ENCODE peak calls at places on chromosome 1, in seven cellular contexts. B is AG10803; A is activated CD8-positive, alpha-beta memory T cell treated with anti-CD3 and anti-CD28 coated beads for 1 hour; W is CD8-positive, alpha-beta T cell; Q is EL; V is iris pigment epithelial cell; H is ureter. D is an unnamed sample.

GRCh38 chr1:231663211-231663792 is 36.7 kb downstream of the DISC1 start:
- DNase-seq in B (peak; percentile 43), A (no peak), W (no peak), Q (peak; percentile 33), V (peak; percentile 79), H (no peak), D (no peak)

GRCh38 chr1:204513117-204513716 is 3.0 kb upstream of the MDM4 start:
- DNase-seq in B (no peak), A (no peak), W (peak; percentile 52), Q (no peak), V (no peak), H (no peak), D (peak; percentile 58)

GRCh38 chr1:238469146-238469601 is 578.5 kb upstream of the ZP4 start:
- DNase-seq in B (no peak), A (no peak), W (no peak), Q (peak; percentile 51), V (peak; percentile 52), H (no peak), D (no peak)

GRCh38 chr1:184753608-184754478 is 815 bp downstream of the EDEM3 start:
- DNase-seq in B (peak; percentile 24), A (peak; percentile 7), W (peak; percentile 40), Q (peak; percentile 29), V (peak; percentile 47), H (no peak), D (peak; percentile 26)

GRCh38 chr1:74693473-74693872 is 19.9 kb upstream of the ERICH3 start:
- DNase-seq in B (peak; percentile 69), A (no peak), W (no peak), Q (no peak), V (no peak), H (no peak), D (no peak)

GRCh38 chr1:222104661-222105392 is 362.9 kb upstream of the DUSP10 start:
- DNase-seq in B (no peak), A (no peak), W (no peak), Q (no peak), V (no peak), H (no peak), D (no peak)

GRCh38 chr1:69673301-69673700 is 105.6 kb downstream of the LRRC7 start:
- DNase-seq in B (no peak), A (no peak), W (no peak), Q (no peak), V (no peak), H (no peak), D (no peak)

GRCh38 chr1:8597455-8597854 is 220.0 kb downstream of the RERE start:
- DNase-seq in B (peak; percentile 33), A (no peak), W (no peak), Q (no peak), V (peak; percentile 23), H (no peak), D (no peak)

GRCh38 chr1:19273106-19273843 is 15.3 kb downstream of the AKR7A3 start:
- DNase-seq in B (no peak), A (no peak), W (no peak), Q (no peak), V (no peak), H (no peak), D (no peak)

GRCh38 chr1:160129046-160129445 is 13.5 kb downstream of the ATP1A2 start:
- DNase-seq in B (peak; percentile 28), A (no peak), W (no peak), Q (peak; percentile 30), V (peak; percentile 15), H (no peak), D (no peak)

GRCh38 chr1:99218999-99219398 is 45.3 kb upstream of the PLPPR4 start:
- DNase-seq in B (no peak), A (no peak), W (no peak), Q (no peak), V (no peak), H (no peak), D (no peak)

GRCh38 chr1:112673589-112674439 is 645 bp upstream of the MOV10 start:
- DNase-seq in B (peak; percentile 79), A (no peak), W (peak; percentile 14), Q (peak; percentile 74), V (peak; percentile 80), H (no peak), D (peak; percentile 8)

GRCh38 chr1:77018386-77019156 is 151.3 kb downstream of the ST6GALNAC5 start:
- DNase-seq in B (no peak), A (no peak), W (no peak), Q (no peak), V (no peak), H (no peak), D (no peak)